ENCODE peak calls at places on chromosomes 11 and 22, in five cellular contexts. U, C, I, Z and B are unnamed samples.

GRCh38 chr11:35619754-35620640 is 1.7 kb downstream of the FJX1 start:
- DNase-seq in I (no peak), C (peak), Z (no peak), U (no peak), B (no peak)

GRCh38 chr11:123457187-123457770 is 27.2 kb downstream of the GRAMD1B start:
- DNase-seq in Z (no peak), C (no peak), U (no peak), I (no peak), B (no peak)

GRCh38 chr11:86484164-86484794 is 109.6 kb downstream of the CCDC81 start:
- DNase-seq in I (no peak), C (peak), U (peak), Z (peak), B (peak)

GRCh38 chr11:58770627-58771457 is 39.1 kb upstream of the GLYAT start:
- DNase-seq in I (no peak), U (no peak), C (peak), Z (peak), B (no peak)

GRCh38 chr11:1406571-1407485 is 17.1 kb downstream of the BRSK2 start:
- DNase-seq in C (no peak), I (no peak), U (no peak), Z (no peak), B (no peak)

GRCh38 chr11:41497974-41498373 is 38.5 kb upstream of the LRRC4C start:
- DNase-seq in I (no peak), Z (no peak), C (no peak), U (no peak), B (no peak)

GRCh38 chr11:14638561-14638960 is 5.0 kb upstream of the PDE3B start:
- DNase-seq in C (no peak), I (no peak), Z (no peak), U (no peak), B (no peak)

GRCh38 chr11:2462986-2463765 is 18.4 kb downstream of the KCNQ1 start:
- DNase-seq in U (no peak), C (no peak), I (no peak), Z (no peak), B (peak)

GRCh38 chr11:29343465-29344333 is 673.1 kb downstream of the KCNA4 start:
- DNase-seq in C (peak), Z (peak), U (no peak), I (peak), B (no peak)

GRCh38 chr11:92501346-92501745 is 276.7 kb downstream of the FAT3 start:
- DNase-seq in C (no peak), U (no peak), I (no peak), Z (no peak), B (no peak)

GRCh38 chr11:86740628-86741488 is 59.5 kb upstream of the PRSS23 start:
- DNase-seq in Z (peak), C (no peak), I (no peak), U (no peak), B (peak)

GRCh38 chr22:26901228-26901816 is 243.9 kb downstream of the MIAT start:
- DNase-seq in C (no peak), U (no peak), Z (no peak), I (no peak), B (no peak)

GRCh38 chr22:36325163-36326031 is 62.4 kb downstream of the MYH9 start:
- DNase-seq in C (no peak), Z (peak), I (no peak), U (no peak), B (peak)